ENCODE peak calls at places on chromosome 1, in eight cellular contexts. G, C, Q, I, L, A, B and F are unnamed samples.

GRCh38 chr1:114671011-114671938 is 1.4 kb upstream of the DENND2C start:
- DNase-seq in C (peak), Q (peak), G (no peak), I (no peak), A (peak), L (no peak), B (no peak), F (no peak)

GRCh38 chr1:21586926-21587601 is 77.8 kb downstream of the ALPL start:
- DNase-seq in L (no peak), G (peak), C (peak), B (no peak), A (peak), I (peak), Q (peak), F (peak)

GRCh38 chr1:196366817-196367495 is 241.3 kb downstream of the KCNT2 start:
- DNase-seq in L (no peak), Q (no peak), I (no peak), C (no peak), B (no peak), A (no peak), G (no peak), F (no peak)

GRCh38 chr1:181075727-181076350 is 12.7 kb upstream of the IER5 start:
- DNase-seq in I (no peak), B (no peak), Q (peak), G (peak), L (no peak), C (no peak), A (no peak), F (no peak)

GRCh38 chr1:47533176-47534039 is 95.6 kb downstream of the FOXD2 start:
- DNase-seq in L (peak), Q (no peak), I (peak), B (peak), C (peak), G (peak), A (peak), F (peak)

GRCh38 chr1:38183094-38183493 is 136.5 kb upstream of the POU3F1 start:
- DNase-seq in A (no peak), L (no peak), Q (no peak), C (no peak), I (no peak), G (peak), B (no peak), F (no peak)

GRCh38 chr1:19738106-19738505 is 61.6 kb downstream of the TMCO4 start:
- DNase-seq in I (no peak), B (no peak), A (no peak), Q (no peak), L (no peak), G (no peak), C (no peak), F (no peak)

GRCh38 chr1:193181526-193181925 is 4.9 kb downstream of the B3GALT2 start:
- DNase-seq in L (no peak), C (no peak), A (no peak), G (no peak), I (no peak), B (no peak), Q (no peak), F (no peak)

GRCh38 chr1:175471039-175471800 is 272.2 kb downstream of the TNR start:
- DNase-seq in Q (no peak), I (no peak), G (no peak), A (peak), L (no peak), B (no peak), C (no peak), F (no peak)

GRCh38 chr1:227994632-227995300 is 12.0 kb upstream of the WNT3A start:
- DNase-seq in C (peak), A (no peak), I (no peak), Q (no peak), G (no peak), L (no peak), B (no peak), F (no peak)

GRCh38 chr1:151905070-151905442 is 4.3 kb downstream of the THEM4 start:
- DNase-seq in G (no peak), Q (no peak), B (no peak), L (no peak), A (no peak), C (no peak), I (no peak), F (peak)

GRCh38 chr1:10901091-10901893 is 104.8 kb upstream of the CASZ1 start:
- DNase-seq in B (peak), Q (no peak), A (no peak), L (no peak), C (peak), I (peak), G (no peak), F (no peak)

GRCh38 chr1:159652506-159652905 is 61.9 kb downstream of the CRP start:
- DNase-seq in B (no peak), C (no peak), Q (no peak), G (no peak), A (no peak), I (no peak), L (no peak), F (no peak)

GRCh38 chr1:213017447-213018273 is 2.0 kb upstream of the ANGEL2 start:
- DNase-seq in L (no peak), C (peak), Q (no peak), A (no peak), B (no peak), G (no peak), I (no peak), F (no peak)

GRCh38 chr1:155200920-155201319 is 6.8 kb downstream of the THBS3 start:
- DNase-seq in Q (no peak), B (peak), L (no peak), G (no peak), C (peak), A (no peak), I (no peak), F (no peak)

GRCh38 chr1:228163004-228163753 is 2.4 kb upstream of the IBA57 start:
- DNase-seq in I (peak), B (peak), C (no peak), L (no peak), Q (no peak), A (no peak), G (no peak), F (peak)

GRCh38 chr1:234782057-234782800 is 172.3 kb upstream of the IRF2BP2 start:
- DNase-seq in Q (no peak), L (no peak), G (peak), A (no peak), I (no peak), C (peak), B (no peak), F (no peak)

GRCh38 chr1:47656719-47657685 is 219.2 kb downstream of the FOXD2 start:
- DNase-seq in I (peak), C (peak), G (no peak), B (no peak), L (no peak), Q (no peak), A (peak), F (peak)

GRCh38 chr1:151266315-151266714 is 11.8 kb downstream of the PSMD4 start:
- DNase-seq in I (no peak), Q (no peak), G (no peak), C (peak), B (no peak), L (no peak), A (no peak), F (no peak)

GRCh38 chr1:212119397-212119837 is 83.9 kb downstream of the DTL start:
- DNase-seq in G (no peak), A (no peak), Q (no peak), I (no peak), B (peak), L (no peak), C (peak), F (no peak)

GRCh38 chr1:156481527-156481926 is 19.0 kb downstream of the MEF2D start:
- DNase-seq in B (no peak), G (no peak), Q (no peak), L (no peak), A (no peak), I (no peak), C (no peak), F (no peak)

GRCh38 chr1:36859926-36860325 is 174.4 kb downstream of the GRIK3 start:
- DNase-seq in Q (no peak), A (no peak), L (no peak), B (no peak), C (no peak), G (no peak), I (no peak), F (no peak)

GRCh38 chr1:197092491-197093023 is 25.5 kb upstream of the F13B start:
- DNase-seq in Q (no peak), A (no peak), C (no peak), L (no peak), I (no peak), B (no peak), G (no peak), F (no peak)

GRCh38 chr1:237671935-237672334 is 218.8 kb downstream of the ZP4 start:
- DNase-seq in B (no peak), G (no peak), L (no peak), C (no peak), Q (no peak), A (no peak), I (no peak), F (no peak)

GRCh38 chr1:116232989-116233514 is 121.9 kb downstream of the MAB21L3 start:
- DNase-seq in G (peak), C (no peak), Q (no peak), A (no peak), B (no peak), L (no peak), I (no peak), F (no peak)

GRCh38 chr1:235990376-235990795 is 74.5 kb downstream of the NID1 start:
- DNase-seq in C (peak), B (no peak), G (no peak), Q (no peak), L (no peak), A (peak), I (no peak), F (peak)

GRCh38 chr1:20476260-20477038 is 9.6 kb downstream of the CAMK2N1 start:
- DNase-seq in G (peak), C (peak), B (peak), L (no peak), A (peak), I (no peak), Q (peak), F (no peak)

GRCh38 chr1:19445417-19446342 is 39.7 kb downstream of the CAPZB start:
- DNase-seq in Q (peak), G (peak), B (peak), A (no peak), L (no peak), I (peak), C (peak), F (no peak)

GRCh38 chr1:64757213-64757612 is 12.3 kb downstream of the RAVER2 start:
- DNase-seq in L (no peak), A (no peak), Q (no peak), I (no peak), B (no peak), G (no peak), C (no peak), F (no peak)

GRCh38 chr1:29655945-29656866 is 419.9 kb downstream of the PTPRU start:
- DNase-seq in B (no peak), G (peak), Q (no peak), I (peak), L (no peak), A (no peak), C (no peak), F (no peak)

GRCh38 chr1:80153762-80154555 is 1147.4 kb upstream of the ADGRL4 start:
- DNase-seq in I (no peak), C (no peak), G (no peak), B (no peak), L (no peak), Q (no peak), A (no peak), F (no peak)

GRCh38 chr1:162003825-162004205 is 19.9 kb downstream of the OLFML2B start:
- DNase-seq in C (peak), Q (no peak), B (peak), A (peak), L (no peak), G (no peak), I (no peak), F (peak)

GRCh38 chr1:200128081-200128480 is 100.6 kb downstream of the NR5A2 start:
- DNase-seq in Q (no peak), A (no peak), L (no peak), C (no peak), I (no peak), B (no peak), G (no peak), F (no peak)

GRCh38 chr1:183267646-183268431 is 81.8 kb downstream of the LAMC2 start:
- DNase-seq in G (no peak), L (no peak), B (no peak), I (no peak), C (peak), A (peak), Q (no peak), F (peak)

GRCh38 chr1:247373721-247374141 is 42.1 kb upstream of the ZNF496 start:
- DNase-seq in Q (no peak), L (peak), A (peak), B (peak), C (peak), I (peak), G (peak), F (peak)
- H3K4me3 ChIP-seq in Q (no peak), L (no peak), A (no peak), B (peak), C (peak), I (peak), G (no peak), F (no peak)

GRCh38 chr1:24018611-24019580 is 38.8 kb upstream of the SRSF10 start:
- DNase-seq in Q (peak), C (peak), B (peak), A (peak), I (peak), G (peak), L (peak), F (peak)
- H3K27ac ChIP-seq in Q (peak), C (peak), B (peak), A (peak), I (peak), G (no peak), L (peak), F (peak)

GRCh38 chr1:186967659-186968394 is 139.1 kb downstream of the PLA2G4A start:
- DNase-seq in G (peak), L (peak), A (no peak), C (no peak), I (no peak), B (no peak), Q (no peak), F (no peak)
- H3K4me3 ChIP-seq in G (no peak), L (no peak), A (no peak), C (no peak), I (no peak), B (no peak), Q (no peak), F (no peak)

DNA sequence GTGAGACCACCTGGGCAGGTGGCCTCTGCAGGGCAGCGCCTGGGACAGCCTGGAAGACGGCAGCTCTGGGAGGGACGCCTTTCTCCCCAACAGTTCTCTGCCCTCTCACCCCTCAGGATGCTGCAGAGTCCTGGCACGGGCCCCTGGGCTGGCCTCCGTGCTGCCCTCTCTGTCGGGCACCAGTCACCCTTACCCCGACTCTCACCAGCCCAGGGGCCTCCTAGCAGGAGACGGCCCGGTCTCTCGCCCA is 7.8 kb downstream of the ELF3 start:
- DNase-seq in L (no peak), A (no peak), B (no peak), G (no peak), C (no peak), Q (no peak), I (no peak), F (no peak)
- H3K27ac ChIP-seq in L (no peak), A (no peak), B (no peak), G (no peak), C (no peak), Q (peak), I (peak), F (no peak)

GRCh38 chr1:89025928-89026327 is 3.3 kb upstream of the GBP3 start:
- DNase-seq in L (no peak), B (no peak), Q (no peak), A (no peak), G (no peak), C (no peak), I (no peak), F (no peak)

GRCh38 chr1:89023026-89023425 is 360 bp upstream of the GBP3 start:
- DNase-seq in C (peak), L (no peak), G (no peak), I (no peak), Q (no peak), A (no peak), B (no peak), F (no peak)

DNA sequence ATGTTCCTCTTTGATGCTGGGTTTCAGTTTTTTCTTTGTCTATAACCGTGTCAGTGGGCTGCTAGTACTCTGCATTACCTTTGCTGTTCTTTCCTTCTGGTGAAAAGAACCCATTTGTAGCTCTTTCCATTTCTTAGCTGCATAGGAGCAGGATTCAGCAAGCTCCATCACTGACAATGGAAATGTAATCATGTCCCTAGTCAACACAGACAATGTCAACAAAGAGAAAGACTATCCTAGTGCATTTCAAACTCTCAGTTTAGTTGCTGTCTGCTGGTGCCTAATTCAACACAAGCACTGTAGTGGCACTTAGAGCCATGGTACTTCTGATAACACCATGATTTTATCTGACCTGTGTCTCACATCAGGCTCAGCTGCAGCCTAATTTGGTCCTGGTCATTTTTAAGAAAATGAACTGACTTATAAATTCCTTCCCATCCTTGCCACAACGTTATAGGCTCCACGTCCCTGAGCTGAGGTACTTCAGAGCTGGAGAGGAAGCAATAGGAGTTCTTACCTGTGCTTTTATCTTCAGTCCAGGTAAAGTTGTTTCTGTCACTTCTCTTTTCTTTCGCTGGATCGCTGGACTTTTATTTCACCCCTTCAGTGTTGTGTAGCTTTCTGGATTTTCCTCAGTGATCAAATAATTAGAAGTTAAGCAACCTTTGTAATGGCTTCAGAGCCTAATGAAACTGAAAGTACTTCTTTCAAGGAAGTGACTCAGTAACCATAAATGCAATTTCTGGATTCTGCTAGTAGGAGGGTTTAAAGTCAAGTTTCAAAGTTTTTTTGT is at the start of gene GBP3:
- DNase-seq in A (peak), L (no peak), Q (no peak), G (no peak), I (no peak), B (no peak), C (peak), F (peak)
- H3K4me3 ChIP-seq in A (peak), L (no peak), Q (no peak), G (no peak), I (peak), B (peak), C (peak), F (peak)

GRCh38 chr1:27599605-27600499 is 4.1 kb downstream of the AHDC1 start:
- DNase-seq in Q (no peak), L (no peak), G (no peak), A (no peak), C (peak), B (no peak), I (no peak), F (no peak)
- H3K27ac ChIP-seq in Q (peak), L (peak), G (no peak), A (no peak), C (peak), B (peak), I (peak), F (no peak)

DNA sequence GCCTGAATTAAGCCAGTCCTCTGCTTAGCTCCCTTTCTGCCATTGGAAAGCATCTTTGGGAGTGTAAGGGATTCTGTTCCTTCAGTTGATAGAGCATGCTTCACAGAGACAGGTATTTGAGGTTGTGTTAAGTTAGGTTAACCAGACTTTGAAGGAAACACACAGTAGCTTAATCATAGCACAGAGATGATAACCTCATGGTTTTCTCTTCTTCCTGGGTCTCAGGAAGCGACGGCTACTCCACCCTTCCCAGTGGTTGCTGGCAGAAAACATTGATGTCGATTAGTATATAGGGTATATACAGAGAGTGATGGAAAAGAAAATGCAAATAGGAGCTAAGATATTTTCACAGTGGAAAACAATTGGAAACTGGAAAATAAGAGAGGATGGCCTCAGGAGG is 42.0 kb downstream of the S1PR1 start:
- DNase-seq in A (no peak), L (no peak), B (no peak), I (no peak), C (no peak), Q (no peak), G (no peak), F (no peak)
- H3K4me3 ChIP-seq in A (no peak), L (no peak), B (no peak), I (no peak), C (no peak), Q (no peak), G (no peak), F (no peak)

DNA sequence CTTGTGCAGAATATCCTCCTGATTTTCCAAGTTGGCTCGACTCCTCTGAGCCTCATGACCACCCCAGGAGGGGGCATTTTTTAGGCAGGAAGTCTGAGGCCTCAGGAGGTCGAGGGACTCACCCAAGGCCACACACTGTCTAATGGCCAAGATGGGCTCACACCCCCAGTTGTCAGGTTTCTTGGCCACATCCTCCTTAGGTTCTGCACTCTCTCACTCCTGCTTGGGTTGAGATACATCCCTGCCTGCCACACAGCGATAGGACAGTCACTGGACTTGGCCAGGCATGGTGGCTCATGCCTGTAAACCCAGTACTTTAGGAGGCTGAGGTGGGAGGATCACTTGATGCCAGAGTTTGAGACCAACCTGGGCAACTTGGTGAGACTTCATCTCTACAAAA is 4.6 kb downstream of the CA6 start:
- DNase-seq in C (no peak), I (no peak), A (no peak), B (no peak), Q (no peak), L (no peak), G (no peak), F (no peak)
- H3K27ac ChIP-seq in C (no peak), I (no peak), A (no peak), B (no peak), Q (no peak), L (no peak), G (no peak), F (no peak)

GRCh38 chr1:111886741-111887140 is 102.7 kb downstream of the KCND3 start:
- DNase-seq in G (no peak), L (no peak), B (no peak), Q (no peak), C (no peak), A (no peak), I (no peak), F (no peak)
- H3K4me3 ChIP-seq in G (no peak), L (no peak), B (no peak), Q (no peak), C (no peak), A (no peak), I (no peak), F (no peak)